ENCODE peak calls at places on chromosomes 11 and 22, in seven cellular contexts. V is CD4-positive, alpha-beta T cell; M is astrocyte of the spinal cord; W is fibroblast of mammary gland; L is sigmoid colon; G is brain microvascular endothelial cell; B is fibroblast of lung. F is an unnamed sample.

GRCh38 chr22:27875951-27876350 is 43.1 kb downstream of the PITPNB start:
- DNase-seq in V (no peak), M (no peak), W (no peak), L (no peak), G (no peak), B (no peak), F (no peak)

GRCh38 chr11:46977038-46977818 is 40.7 kb downstream of the CSTPP1 start:
- DNase-seq in V (no peak), M (peak; percentile 5), W (no peak), L (no peak), G (no peak), B (peak; percentile 17), F (no peak)

GRCh38 chr11:57735655-57736298 is 5.5 kb upstream of the SELENOH start:
- DNase-seq in V (no peak), M (no peak), W (no peak), L (no peak), G (no peak), B (no peak), F (no peak)

GRCh38 chr11:63639195-63639832 is 25.1 kb upstream of the PLAAT3 start:
- DNase-seq in V (no peak), M (peak; percentile 33), W (peak; percentile 56), L (no peak), G (no peak), B (peak; percentile 15), F (peak; percentile 46)

GRCh38 chr22:43840431-43840830 is 21.9 kb downstream of the SULT4A1 start:
- DNase-seq in V (no peak), M (no peak), W (no peak), L (no peak), G (no peak), B (no peak), F (no peak)

GRCh38 chr11:99020324-99021225 is at the start of gene CNTN5:
- DNase-seq in V (no peak), M (peak; percentile 47), W (peak; percentile 7), L (no peak), G (peak; percentile 35), B (peak; percentile 20), F (peak; percentile 0)

GRCh38 chr11:130428271-130428670 is at the start of gene ADAMTS8:
- DNase-seq in V (no peak), M (no peak), W (no peak), L (no peak), G (no peak), B (no peak), F (no peak)

GRCh38 chr11:4134844-4135243 is 40.2 kb downstream of the RRM1 start:
- DNase-seq in V (no peak), M (peak; percentile 42), W (peak; percentile 30), L (no peak), G (peak; percentile 29), B (peak; percentile 74), F (peak; percentile 74)

GRCh38 chr22:49261616-49262015 is 566.1 kb downstream of the BRD1 start:
- DNase-seq in V (no peak), M (no peak), W (no peak), L (no peak), G (no peak), B (no peak), F (no peak)

GRCh38 chr11:126607374-126607773 is 251.9 kb downstream of the ST3GAL4 start:
- DNase-seq in V (no peak), M (peak; percentile 65), W (peak; percentile 59), L (no peak), G (peak; percentile 59), B (peak; percentile 37), F (peak; percentile 60)

GRCh38 chr22:32119568-32120235 is 39.4 kb downstream of the C22orf42 start:
- DNase-seq in V (no peak), M (no peak), W (no peak), L (no peak), G (no peak), B (no peak), F (no peak)

GRCh38 chr22:32127904-32128303 is 31.2 kb downstream of the C22orf42 start:
- DNase-seq in V (no peak), M (no peak), W (no peak), L (no peak), G (no peak), B (no peak), F (no peak)

GRCh38 chr22:32122899-32123298 is 36.2 kb downstream of the C22orf42 start:
- DNase-seq in V (no peak), M (no peak), W (no peak), L (no peak), G (no peak), B (no peak), F (no peak)

GRCh38 chr22:32120603-32121002 is 38.5 kb downstream of the C22orf42 start:
- DNase-seq in V (no peak), M (no peak), W (no peak), L (no peak), G (no peak), B (no peak), F (no peak)

GRCh38 chr22:32123657-32124056 is 35.4 kb downstream of the C22orf42 start:
- DNase-seq in V (no peak), M (no peak), W (no peak), L (no peak), G (no peak), B (no peak), F (no peak)
- TF ChIP-seq CTCF in V (no peak), M (no peak), W (no peak), L (no peak), G (peak; percentile 5), B (no peak), F (peak; percentile 14)

GRCh38 chr11:61609970-61610347 is 29.1 kb upstream of the SYT7 start:
- DNase-seq in V (no peak), M (no peak), W (no peak), L (no peak), G (no peak), B (no peak), F (no peak)
- TF ChIP-seq CTCF in V (no peak), M (peak; percentile 12), W (peak; percentile 12), L (no peak), G (peak; percentile 53), B (no peak), F (no peak)

DNA sequence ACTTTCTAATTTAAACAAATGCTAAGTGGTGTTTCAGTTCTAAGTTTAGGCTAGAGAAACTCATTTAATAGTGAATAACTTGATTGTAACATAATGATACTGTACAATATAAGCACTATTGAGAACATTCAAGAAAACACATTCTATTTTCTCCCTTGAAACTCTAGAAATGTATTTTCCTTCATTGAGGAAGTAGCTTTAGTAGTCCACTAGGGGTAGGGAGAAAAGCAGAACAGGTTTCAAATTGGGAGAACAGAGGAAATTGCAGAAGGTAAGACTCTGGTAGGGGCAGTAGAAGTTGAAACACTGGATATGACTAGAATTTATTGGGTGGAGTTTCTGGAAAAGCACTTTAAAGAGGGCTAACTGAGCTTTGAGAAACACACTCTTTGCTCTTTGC is 31.6 kb upstream of the MPPED2 start:
- DNase-seq in V (no peak), M (no peak), W (no peak), L (no peak), G (no peak), B (no peak), F (no peak)
- TF ChIP-seq CTCF in V (no peak), M (no peak), W (no peak), L (no peak), G (no peak), B (no peak), F (no peak)

GRCh38 chr22:25082096-25082495 is 117.6 kb upstream of the CRYBB3 start:
- DNase-seq in V (no peak), M (no peak), W (no peak), L (no peak), G (no peak), B (no peak), F (no peak)
- TF ChIP-seq CTCF in V (no peak), M (no peak), W (no peak), L (no peak), G (no peak), B (no peak), F (no peak)

GRCh38 chr11:68646832-68647231 is 37.5 kb upstream of the GAL start:
- DNase-seq in V (no peak), M (no peak), W (no peak), L (no peak), G (no peak), B (no peak), F (no peak)

GRCh38 chr11:68641880-68642279 is 42.5 kb upstream of the GAL start:
- DNase-seq in V (no peak), M (no peak), W (no peak), L (no peak), G (no peak), B (no peak), F (no peak)

GRCh38 chr11:68643576-68643975 is 40.8 kb upstream of the GAL start:
- DNase-seq in V (no peak), M (peak; percentile 62), W (peak; percentile 9), L (no peak), G (peak; percentile 27), B (peak; percentile 17), F (no peak)
- TF ChIP-seq CTCF in V (no peak), M (peak; percentile 33), W (no peak), L (no peak), G (peak; percentile 46), B (no peak), F (no peak)

GRCh38 chr22:47237890-47238480 is 475.5 kb downstream of the TBC1D22A start:
- DNase-seq in V (no peak), M (no peak), W (no peak), L (no peak), G (no peak), B (no peak), F (no peak)

GRCh38 chr22:47238886-47239860 is 476.7 kb downstream of the TBC1D22A start:
- DNase-seq in V (no peak), M (no peak), W (no peak), L (no peak), G (no peak), B (no peak), F (no peak)

GRCh38 chr22:47240116-47240515 is 477.7 kb downstream of the TBC1D22A start:
- DNase-seq in V (no peak), M (no peak), W (no peak), L (no peak), G (no peak), B (no peak), F (no peak)

GRCh38 chr22:47233316-47234243 is 471.1 kb downstream of the TBC1D22A start:
- DNase-seq in V (no peak), M (no peak), W (no peak), L (no peak), G (no peak), B (no peak), F (no peak)

DNA sequence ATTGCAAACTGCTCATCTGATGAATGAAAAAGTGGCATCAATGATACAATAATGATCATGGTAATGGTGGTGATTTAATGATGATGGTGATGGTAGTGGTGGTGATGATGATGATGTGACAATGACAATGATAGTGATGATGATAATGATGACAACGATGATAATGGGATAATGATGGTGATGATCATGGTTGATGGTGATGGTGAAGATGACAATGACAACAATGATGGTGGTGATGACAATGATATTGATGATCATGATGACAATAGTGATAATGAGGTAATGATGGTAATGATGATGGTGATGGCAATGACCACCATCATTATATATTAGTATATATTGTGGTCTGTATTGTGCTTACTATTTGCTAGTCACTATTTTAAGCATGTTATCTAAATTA is 474.3 kb downstream of the TBC1D22A start:
- DNase-seq in V (no peak), M (no peak), W (no peak), L (no peak), G (no peak), B (no peak), F (no peak)
- TF ChIP-seq CTCF in V (no peak), M (no peak), W (no peak), L (no peak), G (no peak), B (no peak), F (no peak)

DNA sequence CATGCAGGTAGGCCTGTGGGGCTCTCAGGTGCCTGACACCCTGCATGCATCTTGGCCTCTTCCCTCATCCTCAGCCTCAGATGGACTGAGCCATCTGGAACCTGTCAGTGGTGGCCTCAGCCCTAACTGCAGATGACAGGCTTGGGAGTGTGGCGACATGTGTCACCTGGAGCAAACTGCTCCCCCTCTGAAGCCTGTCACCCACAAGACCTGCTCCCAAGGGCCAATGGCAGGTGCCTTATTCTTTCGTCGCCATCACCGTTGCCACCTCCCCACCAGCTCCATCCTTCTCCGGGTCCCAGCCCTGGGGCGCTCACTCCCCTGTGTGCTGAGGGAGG is 3.6 kb upstream of the SEPTIN5 start:
- DNase-seq in V (no peak), M (no peak), W (no peak), L (no peak), G (no peak), B (no peak), F (no peak)
- TF ChIP-seq CTCF in V (no peak), M (no peak), W (no peak), L (no peak), G (no peak), B (no peak), F (no peak)